ENCODE peak calls at places on chromosome 20, in nine cellular contexts. A is activated T-helper 1 cell treated with anti-CD3 and anti-CD28 coated beads, Interleukin-2, amount 50 U/mL, for 16 hours; O is anterior cingulate cortex; S is WTC11; K is DMS153; N is NCI-H1436; C is left lung; Y is stimulated activated CD4-positive, alpha-beta T cell treated with anti-CD3 and anti-CD28 coated beads, Interleukin-12 subunit alpha, Interleukin-12 subunit beta, amount 100 ng/mL, for 48 hours; L is EH. X is an unnamed sample.

GRCh38 chr20:43916875-43917371 is 2.3 kb downstream of the TOX2 start:
- DNase-seq in A (no peak), C (no peak), O (no peak), L (peak), N (no peak), Y (no peak), K (no peak), S (no peak), X (no peak)

GRCh38 chr20:47876348-47877056 is 91.2 kb upstream of the SULF2 start:
- DNase-seq in L (peak), N (no peak), S (no peak), O (no peak), K (no peak), A (no peak), C (no peak), Y (no peak), X (no peak)

GRCh38 chr20:45336530-45337366 is 11.5 kb downstream of the SDC4 start:
- DNase-seq in L (peak), Y (no peak), A (no peak), C (no peak), K (no peak), N (no peak), O (no peak), S (no peak), X (no peak)

GRCh38 chr20:53849471-53850059 is 220.8 kb downstream of the BCAS1 start:
- DNase-seq in O (no peak), C (no peak), Y (no peak), N (no peak), S (no peak), A (no peak), K (no peak), L (no peak), X (no peak)

GRCh38 chr20:57417051-57417689 is 26.0 kb downstream of the RBM38 start:
- DNase-seq in L (no peak), K (no peak), N (no peak), S (no peak), A (no peak), Y (no peak), O (no peak), C (no peak), X (no peak)

GRCh38 chr20:32528291-32528891 is 56.7 kb downstream of the NOL4L start:
- DNase-seq in N (peak), C (no peak), O (no peak), A (no peak), L (no peak), K (peak), Y (no peak), S (no peak), X (no peak)

GRCh38 chr20:34773726-34774125 is 51.7 kb downstream of the NCOA6 start:
- DNase-seq in A (no peak), N (no peak), L (no peak), K (no peak), S (no peak), O (no peak), C (no peak), Y (no peak), X (no peak)

GRCh38 chr20:420721-421574 is 12.8 kb downstream of the RBCK1 start:
- DNase-seq in O (no peak), L (no peak), C (no peak), N (no peak), Y (no peak), K (peak), S (peak), A (no peak), X (no peak)

GRCh38 chr20:38199506-38200390 is 34.7 kb upstream of the TGM2 start:
- DNase-seq in A (no peak), N (no peak), K (no peak), Y (no peak), S (no peak), L (peak), O (no peak), C (peak), X (no peak)

GRCh38 chr20:38245753-38246152 is 14.8 kb downstream of the KIAA1755 start:
- DNase-seq in A (no peak), O (no peak), Y (no peak), L (no peak), K (no peak), N (no peak), S (no peak), C (no peak), X (peak)

GRCh38 chr20:45933231-45934045 is 1.0 kb upstream of the PCIF1 start:
- DNase-seq in K (peak), C (peak), O (peak), L (peak), A (peak), Y (peak), N (peak), S (peak), X (peak)

GRCh38 chr20:3082955-3083952 is 1.3 kb downstream of the AVP start:
- DNase-seq in S (peak), N (no peak), K (no peak), C (no peak), O (no peak), A (no peak), Y (no peak), L (no peak), X (no peak)

GRCh38 chr20:38834868-38835267 is 29.4 kb downstream of the PPP1R16B start:
- DNase-seq in Y (no peak), A (no peak), N (no peak), C (no peak), O (no peak), S (no peak), K (no peak), L (no peak), X (no peak)

GRCh38 chr20:21708738-21709534 is 3.5 kb downstream of the PAX1 start:
- DNase-seq in S (peak), Y (no peak), L (no peak), A (no peak), N (no peak), C (no peak), O (no peak), K (no peak), X (no peak)

GRCh38 chr20:64056639-64056888 is 6.4 kb upstream of the TCEA2 start:
- DNase-seq in C (no peak), K (no peak), S (no peak), N (no peak), A (no peak), L (no peak), Y (no peak), O (no peak), X (no peak)

GRCh38 chr20:50399917-50400704 is 110.1 kb upstream of the PTPN1 start:
- DNase-seq in O (no peak), L (no peak), C (peak), Y (no peak), K (peak), N (no peak), A (no peak), S (no peak), X (no peak)

GRCh38 chr20:44572551-44573500 is 9.6 kb upstream of the PKIG start:
- DNase-seq in N (no peak), O (peak), A (no peak), L (peak), Y (no peak), C (no peak), K (no peak), S (no peak), X (peak)

GRCh38 chr20:20752712-20753111 is 40.3 kb upstream of the RALGAPA2 start:
- DNase-seq in O (no peak), Y (no peak), S (no peak), C (no peak), K (peak), A (no peak), N (no peak), L (no peak), X (no peak)

GRCh38 chr20:24916412-24916811 is 32.7 kb upstream of the CST7 start:
- DNase-seq in N (no peak), Y (no peak), K (no peak), A (no peak), S (no peak), O (no peak), L (no peak), C (no peak), X (no peak)

GRCh38 chr20:4633379-4633778 is 88.3 kb upstream of the PRND start:
- DNase-seq in N (no peak), C (no peak), L (no peak), K (no peak), A (no peak), S (no peak), Y (no peak), O (no peak), X (no peak)

GRCh38 chr20:53883098-53883762 is 187.2 kb downstream of the BCAS1 start:
- DNase-seq in L (peak), O (no peak), A (no peak), Y (no peak), K (peak), C (no peak), N (no peak), S (no peak), X (no peak)

GRCh38 chr20:20437314-20437713 is 69.4 kb downstream of the INSM1 start:
- DNase-seq in C (no peak), S (no peak), A (no peak), N (no peak), O (no peak), L (no peak), Y (no peak), K (no peak), X (no peak)

GRCh38 chr20:56202493-56203077 is 45.9 kb upstream of the MC3R start:
- DNase-seq in A (no peak), S (no peak), L (peak), K (no peak), C (no peak), N (no peak), Y (no peak), O (no peak), X (peak)

GRCh38 chr20:50578778-50579165 is 68.6 kb downstream of the PTPN1 start:
- DNase-seq in S (no peak), O (no peak), Y (no peak), N (no peak), C (no peak), A (no peak), K (no peak), L (no peak), X (no peak)

GRCh38 chr20:41669708-41670263 is 51.6 kb upstream of the CHD6 start:
- DNase-seq in Y (no peak), S (no peak), C (no peak), O (no peak), L (peak), A (no peak), N (no peak), K (no peak), X (no peak)

GRCh38 chr20:50373674-50374286 is 136.4 kb upstream of the PTPN1 start:
- DNase-seq in C (no peak), N (no peak), S (no peak), K (peak), A (no peak), L (no peak), O (no peak), Y (no peak), X (no peak)

GRCh38 chr20:56636701-56637100 is 7.6 kb downstream of the TFAP2C start:
- DNase-seq in Y (no peak), N (no peak), L (peak), C (no peak), S (no peak), O (no peak), A (no peak), K (no peak), X (no peak)

GRCh38 chr20:7775072-7775471 is 165.2 kb downstream of the HAO1 start:
- DNase-seq in K (no peak), N (no peak), L (peak), A (no peak), Y (no peak), O (no peak), S (no peak), C (no peak), X (no peak)

GRCh38 chr20:5267092-5267491 is 49.7 kb downstream of the PROKR2 start:
- DNase-seq in O (no peak), L (no peak), S (no peak), N (no peak), A (no peak), C (no peak), Y (no peak), K (no peak), X (no peak)

GRCh38 chr20:44650777-44651493 is 564 bp downstream of the ADA start:
- DNase-seq in S (no peak), N (no peak), A (peak), L (peak), K (no peak), O (no peak), C (no peak), Y (peak), X (no peak)

GRCh38 chr20:24617757-24618450 is 148.5 kb downstream of the SYNDIG1 start:
- DNase-seq in S (no peak), A (no peak), O (no peak), N (no peak), C (no peak), K (no peak), Y (no peak), L (no peak), X (no peak)

GRCh38 chr20:45320948-45321595 is 13.0 kb upstream of the MATN4 start:
- DNase-seq in Y (no peak), K (no peak), N (no peak), C (no peak), S (no peak), L (no peak), O (no peak), A (no peak), X (no peak)

GRCh38 chr20:25083141-25083772 is 1.3 kb upstream of the VSX1 start:
- DNase-seq in K (no peak), L (no peak), C (no peak), N (no peak), S (no peak), Y (no peak), A (no peak), O (no peak), X (no peak)

GRCh38 chr20:1184638-1185315 is at the start of gene TMEM74B:
- DNase-seq in N (no peak), L (no peak), O (no peak), A (no peak), S (peak), Y (no peak), C (no peak), K (no peak), X (no peak)

GRCh38 chr20:49979030-49979832 is 3.5 kb upstream of the SNAI1 start:
- DNase-seq in S (peak), O (peak), Y (peak), K (peak), N (peak), L (peak), A (peak), C (peak), X (no peak)

GRCh38 chr20:47532002-47532401 is 30.3 kb downstream of the NCOA3 start:
- DNase-seq in O (no peak), C (no peak), K (no peak), A (no peak), S (no peak), N (no peak), L (no peak), Y (no peak), X (no peak)

GRCh38 chr20:3706774-3707507 is 5.5 kb downstream of the SIGLEC1 start:
- DNase-seq in K (no peak), A (no peak), S (no peak), Y (no peak), O (no peak), C (no peak), N (no peak), L (peak), X (no peak)